ENCODE peak calls at places on chromosomes 6 and 20, in eight cellular contexts. T, P, X, S, I, Q, H and L are unnamed samples.

GRCh38 chr6:163418273-163419029 is 3.9 kb downstream of the QKI start:
- DNase-seq in T (no peak), P (no peak), X (no peak), S (no peak), I (no peak), Q (no peak), H (no peak), L (no peak)

GRCh38 chr6:39113788-39114187 is 1.2 kb downstream of the SAYSD1 start:
- DNase-seq in T (no peak), P (no peak), X (no peak), S (no peak), I (peak; percentile 32), Q (no peak), H (no peak), L (no peak)

GRCh38 chr20:51354191-51354768 is 188.2 kb downstream of the NFATC2 start:
- DNase-seq in T (no peak), P (no peak), X (no peak), S (no peak), I (no peak), Q (no peak), H (no peak), L (no peak)

GRCh38 chr20:32885952-32886351 is 27.2 kb downstream of the EFCAB8 start:
- DNase-seq in T (no peak), P (no peak), X (no peak), S (no peak), I (no peak), Q (no peak), H (no peak), L (no peak)

GRCh38 chr20:24565952-24566351 is 96.5 kb downstream of the SYNDIG1 start:
- DNase-seq in T (no peak), P (no peak), X (no peak), S (no peak), I (no peak), Q (no peak), H (no peak), L (no peak)

GRCh38 chr6:122736166-122736565 is 43.4 kb upstream of the FABP7 start:
- DNase-seq in T (peak; percentile 84), P (no peak), X (no peak), S (no peak), I (no peak), Q (no peak), H (peak; percentile 10), L (no peak)

GRCh38 chr20:45781391-45781931 is 10.2 kb downstream of the WFDC3 start:
- DNase-seq in T (no peak), P (no peak), X (no peak), S (no peak), I (no peak), Q (peak; percentile 99), H (no peak), L (no peak)

GRCh38 chr6:112251170-112251945 is 3.0 kb downstream of the LAMA4 start:
- DNase-seq in T (no peak), P (no peak), X (peak; percentile 58), S (no peak), I (no peak), Q (no peak), H (no peak), L (no peak)

GRCh38 chr20:54268941-54269340 is 61.1 kb downstream of the PFDN4 start:
- DNase-seq in T (no peak), P (no peak), X (no peak), S (peak; percentile 18), I (no peak), Q (no peak), H (no peak), L (no peak)

GRCh38 chr6:105641507-105641906 is 238.6 kb upstream of the PREP start:
- DNase-seq in T (no peak), P (no peak), X (no peak), S (no peak), I (no peak), Q (no peak), H (no peak), L (no peak)

GRCh38 chr6:42404494-42404893 is 47.2 kb downstream of the TRERF1 start:
- DNase-seq in T (no peak), P (peak; percentile 14), X (no peak), S (no peak), I (no peak), Q (no peak), H (no peak), L (no peak)

GRCh38 chr6:169838291-169839028 is 87.0 kb downstream of the ERMARD start:
- DNase-seq in T (no peak), P (no peak), X (no peak), S (no peak), I (no peak), Q (no peak), H (no peak), L (no peak)

GRCh38 chr20:38806855-38807655 is 1.6 kb downstream of the PPP1R16B start:
- DNase-seq in T (peak; percentile 82), P (no peak), X (no peak), S (peak; percentile 27), I (no peak), Q (no peak), H (no peak), L (no peak)

GRCh38 chr20:45470262-45470931 is 844 bp downstream of the WFDC2 start:
- DNase-seq in T (peak; percentile 78), P (no peak), X (no peak), S (peak; percentile 69), I (no peak), Q (no peak), H (no peak), L (no peak)

GRCh38 chr6:14165091-14165490 is 47.5 kb downstream of the CD83 start:
- DNase-seq in T (no peak), P (no peak), X (no peak), S (no peak), I (no peak), Q (peak; percentile 15), H (no peak), L (no peak)

GRCh38 chr20:41427833-41428232 is 61.2 kb upstream of the EMILIN3 start:
- DNase-seq in T (no peak), P (no peak), X (no peak), S (no peak), I (no peak), Q (no peak), H (no peak), L (no peak)

GRCh38 chr20:50015993-50016770 is 33.4 kb downstream of the SNAI1 start:
- DNase-seq in T (no peak), P (no peak), X (peak; percentile 19), S (no peak), I (no peak), Q (no peak), H (no peak), L (no peak)

GRCh38 chr20:37542281-37542680 is 14.6 kb upstream of the BLCAP start:
- DNase-seq in T (no peak), P (no peak), X (no peak), S (no peak), I (peak; percentile 35), Q (peak; percentile 47), H (no peak), L (no peak)

GRCh38 chr20:20237093-20237959 is 130.6 kb upstream of the INSM1 start:
- DNase-seq in T (peak; percentile 33), P (peak; percentile 6), X (no peak), S (peak; percentile 54), I (no peak), Q (peak; percentile 40), H (peak; percentile 79), L (peak; percentile 27)

GRCh38 chr6:81792826-81793225 is 40.3 kb upstream of the TENT5A start:
- DNase-seq in T (no peak), P (no peak), X (no peak), S (no peak), I (no peak), Q (no peak), H (no peak), L (no peak)

GRCh38 chr6:125739364-125739763 is 10.1 kb upstream of the HEY2 start:
- DNase-seq in T (no peak), P (no peak), X (no peak), S (no peak), I (no peak), Q (no peak), H (no peak), L (no peak)

GRCh38 chr6:37027036-37027720 is 21.7 kb downstream of the FGD2 start:
- DNase-seq in T (no peak), P (no peak), X (no peak), S (no peak), I (no peak), Q (no peak), H (no peak), L (no peak)

GRCh38 chr6:106477790-106478189 is 117.3 kb downstream of the CRYBG1 start:
- DNase-seq in T (peak; percentile 66), P (no peak), X (no peak), S (no peak), I (no peak), Q (no peak), H (no peak), L (no peak)

GRCh38 chr20:44477151-44477550 is 1.5 kb downstream of the TTPAL start:
- DNase-seq in T (no peak), P (no peak), X (no peak), S (no peak), I (no peak), Q (no peak), H (no peak), L (no peak)

GRCh38 chr20:34415079-34415478 is 52.0 kb downstream of the ITCH start:
- DNase-seq in T (no peak), P (no peak), X (no peak), S (no peak), I (peak; percentile 78), Q (no peak), H (no peak), L (no peak)

GRCh38 chr6:53679446-53679933 is 13.9 kb upstream of the KLHL31 start:
- DNase-seq in T (no peak), P (no peak), X (no peak), S (peak; percentile 15), I (no peak), Q (peak; percentile 48), H (no peak), L (peak; percentile 38)

GRCh38 chr20:21102691-21103311 is 3.4 kb downstream of the LINC00237 start:
- DNase-seq in T (peak; percentile 5), P (no peak), X (peak; percentile 40), S (peak; percentile 72), I (no peak), Q (no peak), H (no peak), L (no peak)

GRCh38 chr6:160301341-160301740 is 42.7 kb upstream of the SLC22A2 start:
- DNase-seq in T (no peak), P (no peak), X (no peak), S (no peak), I (no peak), Q (no peak), H (no peak), L (no peak)

GRCh38 chr20:34954905-34955231 is 738 bp downstream of the GSS start:
- DNase-seq in T (peak; percentile 56), P (no peak), X (no peak), S (peak; percentile 22), I (peak; percentile 42), Q (peak; percentile 87), H (no peak), L (no peak)

GRCh38 chr20:8489094-8489883 is 357.2 kb downstream of the PLCB1 start:
- DNase-seq in T (no peak), P (no peak), X (peak; percentile 24), S (no peak), I (no peak), Q (no peak), H (no peak), L (no peak)

GRCh38 chr6:33818293-33818692 is 14.5 kb upstream of the MLN start:
- DNase-seq in T (no peak), P (no peak), X (no peak), S (no peak), I (no peak), Q (no peak), H (no peak), L (no peak)

GRCh38 chr20:41892031-41892430 is 273.9 kb upstream of the CHD6 start:
- DNase-seq in T (no peak), P (no peak), X (no peak), S (no peak), I (no peak), Q (no peak), H (no peak), L (no peak)

GRCh38 chr6:5025911-5026819 is 22.3 kb upstream of the RPP40 start:
- DNase-seq in T (peak; percentile 46), P (no peak), X (peak; percentile 58), S (peak; percentile 67), I (no peak), Q (no peak), H (no peak), L (no peak)